ENCODE peak calls at places on chromosomes 12 and 14, in four cellular contexts. N is fibroblast of lung, O is heart right ventricle, U is astrocyte. V is an unnamed sample.

GRCh38 chr12:39352470-39352869 is 90.5 kb downstream of the KIF21A start:
- DNase-seq in N (no peak), O (no peak), U (no peak), V (no peak)

GRCh38 chr12:100229036-100229635 is 28.5 kb downstream of the ACTR6 start:
- DNase-seq in N (peak), O (no peak), U (no peak), V (peak)

GRCh38 chr12:26195641-26196423 is 459 bp downstream of the SSPN start:
- DNase-seq in N (peak), O (peak), U (peak), V (peak)

GRCh38 chr12:130617219-130617618 is 98.9 kb downstream of the RIMBP2 start:
- DNase-seq in N (no peak), O (no peak), U (no peak), V (no peak)

GRCh38 chr12:1800646-1801284 is 19.6 kb upstream of the LRTM2 start:
- DNase-seq in N (no peak), O (no peak), U (no peak), V (no peak)

GRCh38 chr12:79925492-79925891 is 9.4 kb downstream of the PPP1R12A start:
- DNase-seq in N (peak), O (no peak), U (no peak), V (no peak)

GRCh38 chr12:9751204-9752144 is 9.2 kb downstream of the CD69 start:
- DNase-seq in N (peak), O (no peak), U (no peak), V (peak)

GRCh38 chr12:64669270-64669842 is 59.1 kb downstream of the RASSF3 start:
- DNase-seq in N (no peak), O (peak), U (no peak), V (no peak)

GRCh38 chr12:131713349-131713748 is 2.5 kb downstream of the SFSWAP start:
- DNase-seq in N (no peak), O (no peak), U (no peak), V (no peak)

GRCh38 chr12:569803-570236 is 93.4 kb downstream of the NINJ2 start:
- DNase-seq in N (peak), O (peak), U (peak), V (peak)

GRCh38 chr14:92847220-92848148 is 53.4 kb downstream of the GOLGA5 start:
- DNase-seq in N (no peak), O (no peak), U (no peak), V (no peak)

GRCh38 chr14:59918824-59919581 is 941 bp upstream of the LRRC9 start:
- DNase-seq in N (peak), O (no peak), U (peak), V (peak)

GRCh38 chr12:21989819-21990412 is 48.7 kb upstream of the ABCC9 start:
- DNase-seq in N (peak), O (no peak), U (peak), V (peak)

GRCh38 chr14:102949062-102949800 is 26.8 kb downstream of the AMN start:
- DNase-seq in N (peak), O (no peak), U (peak), V (peak)

GRCh38 chr12:94740601-94741362 is 90.4 kb upstream of the TMCC3 start:
- DNase-seq in N (no peak), O (no peak), U (no peak), V (no peak)

GRCh38 chr12:68765696-68766095 is 19.7 kb downstream of the SLC35E3 start:
- DNase-seq in N (no peak), O (no peak), U (no peak), V (no peak)

GRCh38 chr14:105493921-105494605 is 3.0 kb downstream of the TEDC1 start:
- DNase-seq in N (no peak), O (peak), U (no peak), V (no peak)

GRCh38 chr12:52529846-52530245 is 9.7 kb upstream of the KRT5 start:
- DNase-seq in N (no peak), O (no peak), U (no peak), V (no peak)

GRCh38 chr14:88045705-88046104 is 40.8 kb downstream of the GPR65 start:
- DNase-seq in N (no peak), O (no peak), U (no peak), V (no peak)

GRCh38 chr12:46209914-46210834 is 58.7 kb downstream of the SLC38A1 start:
- DNase-seq in N (peak), O (peak), U (peak), V (no peak)

GRCh38 chr14:95300002-95300696 is 19.6 kb downstream of the CLMN start:
- DNase-seq in N (no peak), O (no peak), U (no peak), V (no peak)

GRCh38 chr12:6312529-6313325 is 2.2 kb downstream of the PLEKHG6 start:
- DNase-seq in N (no peak), O (no peak), U (no peak), V (peak)

GRCh38 chr12:62533087-62533754 is 66.6 kb downstream of the MON2 start:
- DNase-seq in N (no peak), O (no peak), U (no peak), V (no peak)

GRCh38 chr12:6335451-6336078 is 6.3 kb downstream of the TNFRSF1A start:
- DNase-seq in N (peak), O (peak), U (peak), V (peak)

GRCh38 chr12:71152838-71153237 is 5.0 kb downstream of the TSPAN8 start:
- DNase-seq in N (peak), O (no peak), U (peak), V (no peak)

GRCh38 chr14:58572092-58572853 is 65.5 kb upstream of the DACT1 start:
- DNase-seq in N (peak), O (no peak), U (peak), V (peak)

GRCh38 chr14:31932675-31933074 is 144.4 kb upstream of the ARHGAP5 start:
- DNase-seq in N (no peak), O (no peak), U (no peak), V (no peak)

GRCh38 chr12:41289461-41289860 is 101.3 kb downstream of the PDZRN4 start:
- DNase-seq in N (no peak), O (no peak), U (no peak), V (no peak)

GRCh38 chr12:120463712-120464111 is 5.8 kb downstream of the SRSF9 start:
- DNase-seq in N (no peak), O (no peak), U (no peak), V (no peak)
- H3K4me3 ChIP-seq in N (no peak), O (no peak), U (no peak), V (no peak)

GRCh38 chr12:31522607-31523006 is 68.3 kb downstream of the DENND5B start:
- DNase-seq in N (no peak), O (no peak), U (no peak), V (no peak)
- TF ChIP-seq CTCF in N (no peak), O (no peak), U (no peak), V (no peak)

GRCh38 chr14:99601301-99601945 is 2.6 kb downstream of the CCDC85C start:
- DNase-seq in N (peak), O (no peak), U (peak), V (peak)
- H3K4me3 ChIP-seq in N (peak), O (no peak), U (peak), V (peak)

DNA sequence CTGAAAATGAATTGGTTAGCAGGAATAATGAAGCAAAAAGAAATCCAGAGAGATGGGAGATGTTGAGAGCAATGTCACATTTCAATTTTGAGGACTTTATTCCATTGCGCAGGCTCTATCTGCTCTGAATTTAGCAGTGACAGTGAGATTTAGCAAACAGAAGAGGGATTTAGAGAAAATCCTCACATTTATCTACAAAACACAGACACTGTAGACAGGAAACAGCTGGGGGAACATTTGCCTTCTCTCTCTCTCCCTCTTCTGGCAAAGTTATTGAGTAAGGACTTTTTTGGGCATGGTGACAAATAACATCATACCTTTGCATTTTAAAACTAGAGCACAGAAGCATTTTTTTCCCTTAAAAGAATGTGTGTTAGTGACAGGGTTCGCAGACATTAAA is at the start of gene IGF1:
- DNase-seq in N (peak), O (no peak), U (peak), V (peak)
- TF ChIP-seq CTCF in N (peak), O (no peak), U (no peak), V (peak)

DNA sequence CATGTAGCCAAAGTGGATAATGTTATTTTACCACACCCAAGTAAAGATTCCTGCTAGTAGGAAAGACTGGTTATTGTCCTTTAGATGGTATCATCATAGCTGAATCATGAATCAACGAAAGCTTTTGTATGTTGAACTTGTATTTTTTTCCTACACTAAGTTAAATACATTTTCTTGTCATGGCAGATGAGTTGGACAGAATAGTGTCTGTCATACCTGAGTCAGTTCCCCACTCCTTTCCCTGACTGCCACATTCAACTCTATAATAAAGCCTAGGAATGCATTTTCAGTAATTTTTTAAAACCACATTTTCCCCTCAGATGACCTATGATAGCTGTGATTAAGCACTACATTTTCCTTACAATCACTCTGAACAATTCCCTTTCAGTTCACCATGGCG is 9.3 kb upstream of the PTHLH start:
- DNase-seq in N (peak), O (no peak), U (peak), V (no peak)
- H3K4me3 ChIP-seq in N (no peak), O (no peak), U (no peak), V (no peak)

GRCh38 chr12:113823816-113824215 is 142.3 kb downstream of the RBM19 start:
- DNase-seq in N (no peak), O (no peak), U (no peak), V (no peak)

GRCh38 chr12:113822986-113823385 is 143.1 kb downstream of the RBM19 start:
- DNase-seq in N (no peak), O (no peak), U (no peak), V (no peak)

GRCh38 chr12:113826805-113827204 is 139.3 kb downstream of the RBM19 start:
- DNase-seq in N (no peak), O (no peak), U (no peak), V (no peak)

GRCh38 chr12:113829212-113829611 is 136.9 kb downstream of the RBM19 start:
- DNase-seq in N (no peak), O (no peak), U (no peak), V (no peak)

DNA sequence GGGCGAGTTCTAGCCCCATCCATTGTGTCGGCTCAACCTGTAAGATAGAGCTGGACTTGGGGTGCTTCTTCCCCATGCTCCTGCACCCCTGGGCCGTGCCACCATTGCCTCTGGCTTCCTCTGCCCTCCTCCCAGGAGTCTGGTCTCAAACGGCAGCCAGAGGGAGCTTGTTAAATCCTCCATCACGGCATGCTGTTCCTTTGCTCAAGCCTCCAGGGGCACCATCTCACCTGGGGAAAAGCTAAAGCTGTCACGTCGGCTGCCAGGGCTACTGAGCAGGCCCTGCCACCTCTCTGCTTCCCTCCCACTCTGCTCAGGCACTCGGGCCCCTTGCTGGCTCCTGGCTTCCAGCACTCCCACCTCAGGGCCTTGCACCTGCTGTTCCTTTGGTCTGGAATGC is 140.4 kb downstream of the RBM19 start:
- DNase-seq in N (no peak), O (no peak), U (no peak), V (no peak)
- TF ChIP-seq CTCF in N (no peak), O (no peak), U (no peak), V (no peak)

DNA sequence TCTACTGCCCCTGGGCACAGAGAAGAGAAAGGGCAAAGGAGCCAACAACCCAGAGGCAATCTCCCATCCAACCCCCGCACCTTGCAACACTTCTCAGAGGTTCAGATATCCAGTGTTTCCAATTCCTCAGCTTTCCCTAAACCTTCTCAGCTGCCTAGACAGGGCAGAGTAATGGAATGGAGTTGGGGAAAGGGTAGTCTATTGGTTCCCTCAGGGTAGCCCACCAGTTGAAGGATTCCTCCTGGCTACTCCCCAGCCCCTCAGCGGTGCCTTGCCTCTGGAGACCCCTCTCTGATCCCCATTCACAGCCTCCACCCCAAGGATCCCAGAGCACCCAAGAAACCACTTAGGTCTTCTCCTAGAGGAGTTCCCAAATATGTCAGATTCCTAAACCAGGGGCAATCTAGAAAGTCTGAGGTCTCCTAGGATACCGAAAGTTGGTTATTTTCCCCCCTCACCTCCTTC is 516 bp downstream of the NFE2 start:
- DNase-seq in N (no peak), O (no peak), U (no peak), V (no peak)
- H3K4me3 ChIP-seq in N (peak), O (no peak), U (peak), V (peak)

GRCh38 chr14:37197421-37198272 is at the start of gene MIPOL1:
- DNase-seq in N (peak), O (peak), U (peak), V (peak)
- TF ChIP-seq CTCF in N (peak), O (peak), U (no peak), V (peak)

DNA sequence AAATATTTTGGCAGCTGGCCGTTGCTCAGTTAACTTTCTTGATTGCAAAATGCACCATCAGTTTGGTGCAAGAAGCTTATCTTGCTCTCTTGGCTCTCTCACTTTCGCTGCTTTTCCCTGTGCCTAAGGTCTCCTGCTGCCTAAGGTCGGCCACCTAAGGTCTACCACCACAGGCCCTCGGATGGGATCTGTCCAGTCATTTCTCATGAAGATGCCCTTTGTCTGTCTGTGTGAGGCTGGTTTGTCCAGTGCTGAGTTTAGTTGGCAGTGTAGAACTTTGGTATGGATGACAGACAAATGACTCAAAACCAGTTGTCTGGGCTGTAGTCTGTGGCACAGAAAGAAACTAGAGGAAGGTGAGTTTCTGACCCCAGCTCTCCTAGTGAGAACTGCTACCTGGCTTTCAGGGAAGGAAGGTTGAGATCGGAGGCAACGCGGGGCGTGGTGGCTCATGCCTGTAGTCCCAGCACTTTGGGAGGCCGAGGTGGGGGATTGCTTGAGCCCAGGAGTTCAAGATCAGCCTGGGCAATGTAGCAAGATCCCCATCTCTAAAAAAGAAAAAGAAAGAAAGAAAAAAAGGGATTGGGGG is 2.6 kb downstream of the MLXIP start:
- DNase-seq in N (peak), O (no peak), U (no peak), V (peak)
- H3K4me3 ChIP-seq in N (peak), O (no peak), U (peak), V (peak)